ENCODE peak calls at places on chromosomes 5 and 9, in four cellular contexts. One of them, this sample, is unnamed.

GRCh38 chr5:43245724-43246385 is 53.8 kb downstream of the NIM1K start:
- DNase-seq in amniotic epithelial cell: no peak
- DNase-seq in myocyte: no peak
- DNase-seq in NCI-H1436: no peak
- DNase-seq in this sample: no peak

GRCh38 chr5:33260098-33260497 is 180.7 kb upstream of the TARS1 start:
- DNase-seq in amniotic epithelial cell: no peak
- DNase-seq in myocyte: no peak
- DNase-seq in NCI-H1436: no peak
- DNase-seq in this sample: no peak

GRCh38 chr9:2560175-2560574 is 61.4 kb upstream of the VLDLR start:
- DNase-seq in amniotic epithelial cell: no peak
- DNase-seq in myocyte: peak
- DNase-seq in NCI-H1436: no peak
- DNase-seq in this sample: no peak

GRCh38 chr5:102959055-102959454 is 160.9 kb downstream of the GIN1 start:
- DNase-seq in amniotic epithelial cell: peak
- DNase-seq in myocyte: peak
- DNase-seq in NCI-H1436: no peak
- DNase-seq in this sample: peak

GRCh38 chr9:88530051-88530450 is 4.9 kb upstream of the NXNL2 start:
- DNase-seq in amniotic epithelial cell: peak
- DNase-seq in myocyte: peak
- DNase-seq in NCI-H1436: no peak
- DNase-seq in this sample: peak

GRCh38 chr5:153881687-153882086 is 157.0 kb downstream of the FAM114A2 start:
- DNase-seq in amniotic epithelial cell: peak
- DNase-seq in myocyte: no peak
- DNase-seq in NCI-H1436: no peak
- DNase-seq in this sample: no peak

GRCh38 chr5:149211566-149211965 is 60.1 kb upstream of the AFAP1L1 start:
- DNase-seq in amniotic epithelial cell: peak
- DNase-seq in myocyte: no peak
- DNase-seq in NCI-H1436: no peak
- DNase-seq in this sample: no peak

GRCh38 chr5:148931453-148932057 is 105.1 kb downstream of the ADRB2 start:
- DNase-seq in amniotic epithelial cell: no peak
- DNase-seq in myocyte: no peak
- DNase-seq in NCI-H1436: no peak
- DNase-seq in this sample: no peak

GRCh38 chr9:112355305-112355953 is 22.0 kb upstream of the PTBP3 start:
- DNase-seq in amniotic epithelial cell: peak
- DNase-seq in myocyte: no peak
- DNase-seq in NCI-H1436: no peak
- DNase-seq in this sample: no peak

GRCh38 chr5:77032635-77033034 is 2.4 kb downstream of the AGGF1 start:
- DNase-seq in amniotic epithelial cell: no peak
- DNase-seq in myocyte: no peak
- DNase-seq in NCI-H1436: no peak
- DNase-seq in this sample: no peak

GRCh38 chr9:134396258-134396742 is 70.0 kb downstream of the RXRA start:
- DNase-seq in amniotic epithelial cell: no peak
- DNase-seq in myocyte: no peak
- DNase-seq in NCI-H1436: no peak
- DNase-seq in this sample: no peak

GRCh38 chr9:137383453-137384115 is 39.4 kb downstream of the EXD3 start:
- DNase-seq in amniotic epithelial cell: no peak
- DNase-seq in myocyte: no peak
- DNase-seq in NCI-H1436: no peak
- DNase-seq in this sample: no peak

GRCh38 chr5:171906171-171906570 is 100.3 kb downstream of the FBXW11 start:
- DNase-seq in amniotic epithelial cell: no peak
- DNase-seq in myocyte: no peak
- DNase-seq in NCI-H1436: no peak
- DNase-seq in this sample: no peak

GRCh38 chr9:16119861-16120641 is 567.2 kb downstream of the CCDC171 start:
- DNase-seq in amniotic epithelial cell: peak
- DNase-seq in myocyte: peak
- DNase-seq in NCI-H1436: no peak
- DNase-seq in this sample: peak

GRCh38 chr9:119370816-119371215 is 1.6 kb upstream of the BRINP1 start:
- DNase-seq in amniotic epithelial cell: peak
- DNase-seq in myocyte: peak
- DNase-seq in NCI-H1436: no peak
- DNase-seq in this sample: no peak

GRCh38 chr9:77384406-77384805 is 207.1 kb downstream of the VPS13A start:
- DNase-seq in amniotic epithelial cell: peak
- DNase-seq in myocyte: no peak
- DNase-seq in NCI-H1436: no peak
- DNase-seq in this sample: no peak

GRCh38 chr5:125295405-125295872 is 549.0 kb upstream of the ZNF608 start:
- DNase-seq in amniotic epithelial cell: peak
- DNase-seq in myocyte: no peak
- DNase-seq in NCI-H1436: no peak
- DNase-seq in this sample: no peak

GRCh38 chr5:149265559-149265958 is 6.1 kb upstream of the AFAP1L1 start:
- DNase-seq in amniotic epithelial cell: peak
- DNase-seq in myocyte: peak
- DNase-seq in NCI-H1436: no peak
- DNase-seq in this sample: no peak

GRCh38 chr5:78327761-78328510 is 32.5 kb upstream of the SCAMP1 start:
- DNase-seq in amniotic epithelial cell: peak
- DNase-seq in myocyte: no peak
- DNase-seq in NCI-H1436: no peak
- DNase-seq in this sample: no peak

GRCh38 chr9:127788337-127789011 is 2.6 kb downstream of the CDK9 start:
- DNase-seq in amniotic epithelial cell: no peak
- DNase-seq in myocyte: peak
- DNase-seq in NCI-H1436: no peak
- DNase-seq in this sample: no peak

GRCh38 chr9:131605770-131606590 is 60.7 kb downstream of the PRRT1B start:
- DNase-seq in amniotic epithelial cell: no peak
- DNase-seq in myocyte: no peak
- DNase-seq in NCI-H1436: no peak
- DNase-seq in this sample: no peak

GRCh38 chr9:347667-348292 is 133.1 kb downstream of the DOCK8 start:
- DNase-seq in amniotic epithelial cell: peak
- DNase-seq in myocyte: peak
- DNase-seq in NCI-H1436: peak
- DNase-seq in this sample: no peak

GRCh38 chr9:31124389-31124788 is 1260.1 kb upstream of the ACO1 start:
- DNase-seq in amniotic epithelial cell: no peak
- DNase-seq in myocyte: no peak
- DNase-seq in NCI-H1436: no peak
- DNase-seq in this sample: no peak

GRCh38 chr5:43244823-43245565 is 53.0 kb downstream of the NIM1K start:
- DNase-seq in amniotic epithelial cell: no peak
- DNase-seq in myocyte: no peak
- DNase-seq in NCI-H1436: no peak
- DNase-seq in this sample: no peak

GRCh38 chr5:17228833-17229291 is 11.4 kb downstream of the BASP1 start:
- DNase-seq in amniotic epithelial cell: no peak
- DNase-seq in myocyte: no peak
- DNase-seq in NCI-H1436: no peak
- DNase-seq in this sample: no peak